ENCODE peak calls at places on chromosomes 13 and 19, in six cellular contexts. E is stimulated activated CD8-positive, alpha-beta memory T cell treated with anti-CD3 and anti-CD28 coated beads, Interleukin-12 subunit alpha, Interleukin-12 subunit beta, amount 100 ng/mL, for 4 hours; B is effector CD4-positive, alpha-beta T cell; K is naive thymus-derived CD8-positive, alpha-beta T cell; P is heart right ventricle; N is activated CD8-positive, alpha-beta memory T cell treated with anti-CD3 and anti-CD28 coated beads, Interleukin-2, amount 50 U/mL, for 4 hours. L is an unnamed sample.

GRCh38 chr13:39365879-39366278 is 237.1 kb downstream of the LHFPL6 start:
- DNase-seq in E (no peak), B (no peak), K (no peak), P (no peak), N (no peak), L (no peak)

GRCh38 chr19:48726573-48726972 is 7.0 kb upstream of the MAMSTR start:
- DNase-seq in E (no peak), B (no peak), K (peak), P (no peak), N (no peak), L (no peak)

GRCh38 chr19:16200776-16201391 is 3.2 kb downstream of the AP1M1 start:
- DNase-seq in E (no peak), B (no peak), K (no peak), P (no peak), N (no peak), L (no peak)

GRCh38 chr13:99640260-99640659 is 139.0 kb downstream of the TM9SF2 start:
- DNase-seq in E (no peak), B (no peak), K (no peak), P (no peak), N (no peak), L (no peak)

GRCh38 chr19:14174883-14175282 is 31.1 kb downstream of the ADGRL1 start:
- DNase-seq in E (no peak), B (no peak), K (no peak), P (no peak), N (no peak), L (no peak)

GRCh38 chr19:45402469-45403070 is 2.3 kb downstream of the PPP1R13L start:
- DNase-seq in E (no peak), B (no peak), K (peak), P (peak), N (peak), L (peak)

GRCh38 chr13:110546933-110547332 is 14.6 kb downstream of the RAB20 start:
- DNase-seq in E (no peak), B (no peak), K (no peak), P (peak), N (no peak), L (no peak)

GRCh38 chr19:9945319-9945966 is 9.1 kb upstream of the OLFM2 start:
- DNase-seq in E (no peak), B (no peak), K (no peak), P (peak), N (no peak), L (no peak)

GRCh38 chr19:43768273-43769050 is 12.3 kb downstream of the KCNN4 start:
- DNase-seq in E (no peak), B (no peak), K (no peak), P (no peak), N (no peak), L (no peak)

GRCh38 chr19:40266111-40266510 is 19.0 kb downstream of the AKT2 start:
- DNase-seq in E (no peak), B (no peak), K (no peak), P (peak), N (no peak), L (no peak)

GRCh38 chr13:80630685-80631121 is 289.8 kb upstream of the SPRY2 start:
- DNase-seq in E (no peak), B (no peak), K (no peak), P (no peak), N (no peak), L (no peak)

GRCh38 chr19:45668342-45668871 is 386 bp downstream of the GIPR start:
- DNase-seq in E (peak), B (no peak), K (peak), P (no peak), N (peak), L (peak)

GRCh38 chr19:53818756-53819155 is 5.4 kb downstream of the NLRP12 start:
- DNase-seq in E (no peak), B (no peak), K (no peak), P (no peak), N (no peak), L (no peak)

GRCh38 chr13:113591750-113592149 is 7.2 kb downstream of the TFDP1 start:
- DNase-seq in E (no peak), B (no peak), K (no peak), P (no peak), N (no peak), L (no peak)

GRCh38 chr13:65461590-65461989 is 1768.5 kb downstream of the PCDH9 start:
- DNase-seq in E (no peak), B (no peak), K (no peak), P (no peak), N (no peak), L (no peak)

GRCh38 chr13:29954082-29955043 is 103.9 kb upstream of the UBL3 start:
- DNase-seq in E (no peak), B (peak), K (peak), P (no peak), N (peak), L (no peak)

GRCh38 chr13:98999635-98999952 is 21.7 kb upstream of the DOCK9 start:
- DNase-seq in E (no peak), B (no peak), K (no peak), P (no peak), N (no peak), L (no peak)

GRCh38 chr19:34383599-34383998 is 18.6 kb downstream of the GPI start:
- DNase-seq in E (no peak), B (no peak), K (no peak), P (no peak), N (no peak), L (no peak)

GRCh38 chr13:93951153-93951552 is 528.3 kb downstream of the DCT start:
- DNase-seq in E (no peak), B (no peak), K (no peak), P (no peak), N (no peak), L (no peak)

GRCh38 chr19:4183967-4184717 is 1.7 kb downstream of the ANKRD24 start:
- DNase-seq in E (no peak), B (no peak), K (no peak), P (no peak), N (no peak), L (no peak)

GRCh38 chr19:991174-991931 is 7.2 kb downstream of the WDR18 start:
- DNase-seq in E (no peak), B (peak), K (peak), P (no peak), N (peak), L (peak)

GRCh38 chr19:11373166-11373884 is 1.1 kb upstream of the SWSAP1 start:
- DNase-seq in E (no peak), B (no peak), K (no peak), P (no peak), N (no peak), L (no peak)

GRCh38 chr13:18943273-18943672 is 238.4 kb downstream of the TUBA3C start:
- DNase-seq in E (no peak), B (no peak), K (no peak), P (no peak), N (no peak), L (no peak)

GRCh38 chr13:112979406-112979902 is 10.4 kb downstream of the MCF2L start:
- DNase-seq in E (no peak), B (no peak), K (no peak), P (no peak), N (no peak), L (no peak)

GRCh38 chr19:14475251-14476073 is at the start of gene PTGER1:
- DNase-seq in E (no peak), B (no peak), K (no peak), P (no peak), N (no peak), L (no peak)

GRCh38 chr19:1566392-1567115 is 1.6 kb downstream of the MEX3D start:
- DNase-seq in E (no peak), B (no peak), K (no peak), P (peak), N (no peak), L (no peak)

GRCh38 chr13:113861433-113862030 is 2.3 kb downstream of the GAS6 start:
- DNase-seq in E (no peak), B (no peak), K (no peak), P (no peak), N (no peak), L (no peak)

GRCh38 chr13:48244159-48244558 is 11.2 kb downstream of the ITM2B start:
- DNase-seq in E (no peak), B (no peak), K (no peak), P (no peak), N (no peak), L (no peak)

GRCh38 chr13:40109324-40109958 is 454.0 kb downstream of the COG6 start:
- DNase-seq in E (no peak), B (no peak), K (no peak), P (no peak), N (no peak), L (no peak)

GRCh38 chr19:17183271-17183757 is 31.8 kb upstream of the USE1 start:
- DNase-seq in E (no peak), B (no peak), K (peak), P (no peak), N (no peak), L (no peak)

L was measured in effector CD8-positive, alpha-beta T cell.